ENCODE peak calls at places on chromosomes 1 and 21, in five cellular contexts. Y is H1, C is GM12878, L is NT2/D1, O is HepG2. W is an unnamed sample.

GRCh38 chr1:112879834-112880233 is 76.2 kb downstream of the SLC16A1 start:
- DNase-seq in C (no peak), L (no peak), O (no peak), Y (no peak), W (no peak)

GRCh38 chr1:12769976-12770505 is 3.5 kb upstream of the PRAMEF12 start:
- DNase-seq in Y (no peak), O (no peak), C (no peak), L (no peak), W (no peak)

GRCh38 chr1:150005606-150006005 is 4.9 kb downstream of the OTUD7B start:
- DNase-seq in O (no peak), C (no peak), L (no peak), Y (no peak), W (no peak)

GRCh38 chr1:95230256-95230655 is 3.8 kb upstream of the RWDD3 start:
- DNase-seq in L (no peak), Y (no peak), O (no peak), C (no peak), W (no peak)

GRCh38 chr21:41640756-41641509 is 125.9 kb downstream of the RIPK4 start:
- DNase-seq in O (no peak), C (no peak), Y (no peak), L (no peak), W (no peak)

GRCh38 chr1:178055093-178055492 is 38.8 kb upstream of the RASAL2 start:
- DNase-seq in Y (no peak), O (peak), C (no peak), L (no peak), W (no peak)

GRCh38 chr1:7406641-7407546 is 364.2 kb upstream of the VAMP3 start:
- DNase-seq in Y (no peak), O (no peak), C (peak), L (no peak), W (no peak)

GRCh38 chr21:29335720-29336119 is 37.0 kb downstream of the BACH1 start:
- DNase-seq in Y (no peak), O (no peak), C (no peak), L (no peak), W (no peak)

GRCh38 chr1:98344726-98345125 is 316.8 kb upstream of the SNX7 start:
- DNase-seq in C (no peak), O (no peak), Y (no peak), L (no peak), W (no peak)

GRCh38 chr1:7300893-7301292 is 470.2 kb upstream of the VAMP3 start:
- DNase-seq in O (peak), Y (no peak), C (no peak), L (no peak), W (no peak)

GRCh38 chr1:217620814-217621213 is 10.1 kb downstream of the GPATCH2 start:
- DNase-seq in Y (no peak), C (peak), L (no peak), O (no peak), W (no peak)

GRCh38 chr1:160682983-160683886 is 28.4 kb downstream of the CD48 start:
- DNase-seq in C (no peak), O (no peak), L (no peak), Y (no peak), W (no peak)

GRCh38 chr1:217153361-217153760 is 430.1 kb upstream of the ESRRG start:
- DNase-seq in C (no peak), Y (no peak), O (no peak), L (no peak), W (no peak)

GRCh38 chr1:10057305-10057704 is 24.5 kb downstream of the UBE4B start:
- DNase-seq in C (no peak), L (no peak), Y (no peak), O (no peak), W (no peak)

GRCh38 chr1:169844941-169845608 is 48.6 kb downstream of the SCYL3 start:
- DNase-seq in L (no peak), C (no peak), O (no peak), Y (no peak), W (no peak)

GRCh38 chr1:65068202-65069011 is 79.6 kb upstream of the AK4 start:
- DNase-seq in O (no peak), Y (no peak), L (no peak), C (no peak), W (no peak)

GRCh38 chr1:147214842-147215539 is 10.1 kb downstream of the FMO5 start:
- DNase-seq in L (no peak), Y (no peak), C (no peak), O (no peak), W (no peak)

GRCh38 chr1:110605901-110606783 is at the start of gene KCNA2:
- DNase-seq in O (no peak), C (no peak), Y (peak), L (peak), W (peak)

GRCh38 chr1:59703226-59703917 is 111.4 kb upstream of the HOOK1 start:
- DNase-seq in O (no peak), C (no peak), Y (no peak), L (no peak), W (no peak)

GRCh38 chr1:51675177-51675780 is 58.4 kb downstream of the OSBPL9 start:
- DNase-seq in Y (no peak), O (no peak), C (no peak), L (no peak), W (no peak)

GRCh38 chr1:98084188-98084587 is 163.4 kb upstream of the DPYD start:
- DNase-seq in C (no peak), O (no peak), Y (no peak), L (no peak), W (no peak)

GRCh38 chr1:32151319-32151787 is 28.1 kb upstream of the TXLNA start:
- DNase-seq in C (no peak), Y (no peak), O (no peak), L (no peak), W (peak)

GRCh38 chr1:21586926-21587601 is 77.8 kb downstream of the ALPL start:
- DNase-seq in C (no peak), L (no peak), Y (no peak), O (peak), W (no peak)

GRCh38 chr1:185795181-185795580 is 61.0 kb downstream of the HMCN1 start:
- DNase-seq in L (no peak), O (no peak), C (no peak), Y (no peak), W (no peak)

GRCh38 chr1:182085726-182086125 is 24.2 kb upstream of the ZNF648 start:
- DNase-seq in O (no peak), C (no peak), Y (no peak), L (no peak), W (no peak)

GRCh38 chr1:1006305-1007159 is 6.6 kb upstream of the HES4 start:
- DNase-seq in C (no peak), Y (no peak), O (peak), L (no peak), W (no peak)

GRCh38 chr1:180848191-180848590 is 64.5 kb upstream of the KIAA1614 start:
- DNase-seq in C (no peak), L (no peak), Y (no peak), O (peak), W (no peak)

GRCh38 chr1:224683981-224684380 is 67.9 kb downstream of the CNIH3 start:
- DNase-seq in L (no peak), C (no peak), Y (no peak), O (no peak), W (no peak)

GRCh38 chr1:158008630-158009029 is 15.2 kb downstream of the KIRREL1 start:
- DNase-seq in C (no peak), Y (no peak), L (no peak), O (no peak), W (no peak)

GRCh38 chr1:54277451-54278355 is 77.7 kb downstream of the MRPL37 start:
- DNase-seq in Y (no peak), C (peak), L (no peak), O (peak), W (no peak)

GRCh38 chr21:28932717-28933116 is 60.0 kb downstream of the LTN1 start:
- DNase-seq in C (no peak), Y (no peak), L (no peak), O (no peak), W (no peak)

GRCh38 chr1:155094622-155094948 is 15.9 kb downstream of the EFNA3 start:
- DNase-seq in O (no peak), C (no peak), L (no peak), Y (no peak), W (no peak)

GRCh38 chr1:155093938-155094621 is 15.4 kb downstream of the EFNA3 start:
- DNase-seq in O (peak), C (no peak), Y (no peak), L (no peak), W (no peak)

GRCh38 chr1:155092131-155092530 is 13.5 kb downstream of the EFNA3 start:
- DNase-seq in O (no peak), L (no peak), Y (no peak), C (no peak), W (no peak)

GRCh38 chr1:155092641-155093040 is 14.0 kb downstream of the EFNA3 start:
- DNase-seq in O (no peak), L (no peak), Y (no peak), C (no peak), W (no peak)

DNA sequence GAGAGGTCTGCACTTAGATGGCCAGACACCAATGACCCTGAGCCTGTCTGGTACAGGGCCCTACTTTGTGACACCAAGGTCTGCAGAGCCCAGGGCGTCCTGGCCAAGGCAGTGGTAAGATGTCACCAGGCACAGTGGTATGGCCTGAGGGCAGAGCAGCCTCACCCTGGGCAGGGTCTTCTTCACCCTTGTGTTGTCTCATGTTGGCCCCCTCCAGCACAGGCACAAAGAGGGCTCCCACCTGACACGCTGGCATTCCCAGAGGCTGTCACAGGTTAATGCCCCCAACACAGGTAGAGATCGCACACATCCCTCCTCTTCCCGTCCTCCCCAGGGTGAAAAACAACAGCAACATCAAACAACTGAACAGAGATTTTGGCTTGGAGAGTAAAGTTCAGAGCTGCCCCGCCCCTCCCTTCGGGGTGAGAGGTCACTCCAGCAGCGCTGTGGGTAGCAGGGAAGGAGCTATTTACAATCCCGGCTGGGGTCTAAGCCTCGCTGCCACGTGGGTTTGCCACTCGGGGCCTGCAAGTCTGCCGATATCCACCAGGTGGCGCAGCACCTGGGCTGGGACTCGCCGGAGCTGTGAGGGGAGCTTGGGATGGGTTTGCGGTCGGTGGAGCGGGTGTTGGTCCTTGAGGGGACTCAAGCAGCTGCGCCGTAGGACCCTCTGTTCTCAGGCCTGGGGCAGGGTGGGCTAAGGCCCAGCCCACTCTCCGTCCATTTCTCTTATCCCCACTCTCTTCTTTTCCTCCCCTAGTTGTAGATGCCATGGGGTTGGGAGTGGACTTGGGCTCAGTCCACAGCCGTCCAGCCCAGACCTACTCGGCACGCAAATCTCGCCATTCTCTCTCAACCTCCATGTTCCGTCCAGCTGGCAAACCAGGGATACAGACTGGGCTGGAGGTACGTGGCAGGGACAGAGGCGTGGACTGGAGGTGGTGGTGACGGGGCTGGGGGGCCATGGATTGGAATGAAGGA is 12.7 kb downstream of the EFNA3 start:
- DNase-seq in O (peak), L (peak), Y (peak), C (no peak), W (peak)
- TF ChIP-seq SUZ12 in O (no peak), L (no peak), Y (no peak), C (no peak), W (no peak)

DNA sequence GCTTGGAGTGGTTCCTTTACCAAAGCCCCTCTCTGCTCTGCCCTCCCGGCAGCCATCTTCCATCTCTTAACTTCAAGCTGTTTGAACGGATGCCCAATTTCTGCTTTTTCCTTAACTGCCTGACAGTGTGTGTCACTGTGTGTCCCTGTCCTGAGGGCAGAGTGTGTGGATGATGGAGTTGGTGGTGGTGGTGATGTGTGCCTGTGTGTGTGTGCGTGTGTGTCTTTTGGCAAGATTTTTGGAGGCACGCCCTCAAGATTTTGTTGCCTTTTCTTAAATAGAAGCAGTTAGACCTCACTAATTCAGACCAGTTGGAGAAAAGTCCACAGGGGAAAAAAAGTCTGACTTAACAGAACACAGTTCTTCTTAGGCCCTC is 30.3 kb downstream of the SERTAD4 start:
- DNase-seq in L (no peak), O (no peak), C (no peak), Y (no peak), W (no peak)
- TF ChIP-seq SUZ12 in L (no peak), O (no peak), C (no peak), Y (no peak), W (no peak)

GRCh38 chr1:83741751-83742150 is 257.2 kb downstream of the TTLL7 start:
- DNase-seq in O (no peak), L (no peak), C (no peak), Y (no peak), W (no peak)

GRCh38 chr1:83747853-83748482 is 251.0 kb downstream of the TTLL7 start:
- DNase-seq in O (peak), Y (no peak), L (no peak), C (no peak), W (no peak)

GRCh38 chr1:83741348-83741747 is 257.6 kb downstream of the TTLL7 start:
- DNase-seq in O (peak), Y (no peak), L (peak), C (no peak), W (no peak)

GRCh38 chr1:83742446-83742845 is 256.5 kb downstream of the TTLL7 start:
- DNase-seq in L (no peak), Y (no peak), C (no peak), O (no peak), W (no peak)

DNA sequence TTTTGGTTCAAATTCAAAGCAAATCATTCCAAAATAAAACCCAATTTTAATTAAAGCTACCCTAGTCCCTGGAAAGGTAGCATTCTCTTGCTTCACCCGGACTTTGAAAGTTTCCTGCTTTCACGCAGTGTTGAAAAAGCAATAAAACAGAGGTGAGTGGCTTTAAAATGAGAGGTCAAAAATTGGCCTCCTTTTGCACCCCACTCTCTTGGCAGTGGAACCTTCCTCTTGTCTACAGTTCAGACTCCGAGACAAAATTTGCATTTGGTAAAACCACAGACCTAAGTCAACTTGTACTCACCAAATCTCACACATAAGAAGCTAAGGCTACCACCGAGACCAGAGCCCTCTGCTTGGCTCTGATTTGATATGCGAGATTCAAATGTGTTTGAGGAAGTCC is 252.7 kb downstream of the TTLL7 start:
- DNase-seq in L (no peak), O (no peak), C (peak), Y (no peak), W (no peak)
- TF ChIP-seq SUZ12 in L (no peak), O (no peak), C (no peak), Y (no peak), W (no peak)

GRCh38 chr1:235486321-235486720 is 17.9 kb downstream of the B3GALNT2 start:
- DNase-seq in C (no peak), O (no peak), L (no peak), Y (no peak), W (peak)
- TF ChIP-seq SUZ12 in C (no peak), O (no peak), L (no peak), Y (no peak), W (no peak)

GRCh38 chr1:226672217-226672838 is 66.8 kb downstream of the ITPKB start:
- DNase-seq in C (no peak), O (no peak), L (no peak), Y (no peak), W (no peak)

GRCh38 chr1:226675720-226676357 is 63.2 kb downstream of the ITPKB start:
- DNase-seq in Y (no peak), L (no peak), O (no peak), C (no peak), W (no peak)

GRCh38 chr1:226676381-226676780 is 62.7 kb downstream of the ITPKB start:
- DNase-seq in C (no peak), Y (no peak), L (no peak), O (no peak), W (no peak)

GRCh38 chr1:226677121-226678020 is 61.7 kb downstream of the ITPKB start:
- DNase-seq in L (no peak), C (no peak), Y (no peak), O (no peak), W (no peak)

DNA sequence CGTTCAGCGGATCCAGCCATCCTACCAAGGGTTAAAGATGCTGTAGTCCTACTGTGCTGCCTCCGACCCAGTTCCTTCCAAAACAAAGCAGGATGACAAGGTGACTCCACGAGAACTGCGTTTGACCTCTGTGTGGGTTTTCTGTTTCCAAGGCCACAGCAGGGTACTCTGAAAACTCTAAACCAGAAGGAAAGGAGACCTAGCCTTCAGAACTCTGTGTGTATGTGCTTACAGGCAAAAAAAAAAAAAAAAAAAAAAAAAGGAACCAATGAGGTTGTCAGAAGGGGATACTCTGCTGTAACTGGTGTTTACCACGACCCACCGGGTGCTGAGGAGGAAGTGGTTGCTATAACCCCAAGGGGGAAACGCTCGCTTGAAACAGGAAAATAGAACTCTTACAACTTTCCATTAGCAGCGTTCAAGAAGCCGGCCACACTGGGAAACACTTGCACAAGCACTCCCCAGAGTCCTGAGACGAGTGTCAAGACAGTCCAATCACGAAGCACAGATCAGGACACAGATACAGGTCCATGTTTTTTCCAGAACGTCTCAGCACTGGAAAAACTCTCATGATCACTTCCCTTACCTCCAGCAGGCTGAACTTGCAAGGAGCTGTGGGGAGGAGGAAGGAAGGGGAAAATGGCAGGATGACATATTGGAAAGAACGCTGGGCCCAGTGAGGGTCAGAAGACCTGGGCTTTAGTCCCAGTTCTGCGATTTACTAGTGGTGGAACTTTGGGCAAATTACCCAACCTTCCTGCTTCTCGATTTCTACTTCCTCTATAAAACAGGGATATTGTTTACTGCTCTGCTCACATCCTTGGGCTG is 64.0 kb downstream of the ITPKB start:
- DNase-seq in C (peak), O (no peak), Y (no peak), L (no peak), W (no peak)
- TF ChIP-seq SUZ12 in C (no peak), O (no peak), Y (no peak), L (no peak), W (no peak)

GRCh38 chr1:23720256-23720995 is 22.8 kb upstream of the ELOA start:
- DNase-seq in Y (no peak), C (peak), O (no peak), L (no peak), W (no peak)
- TF ChIP-seq SUZ12 in Y (no peak), C (no peak), O (no peak), L (no peak), W (no peak)

GRCh38 chr1:197021716-197022115 is 44.4 kb downstream of the CFHR5 start:
- DNase-seq in C (no peak), Y (no peak), L (peak), O (no peak), W (no peak)

GRCh38 chr1:197027359-197027758 is 39.7 kb downstream of the F13B start:
- DNase-seq in Y (no peak), L (no peak), O (no peak), C (no peak), W (no peak)

GRCh38 chr1:197029749-197030148 is 37.3 kb downstream of the F13B start:
- DNase-seq in L (no peak), Y (no peak), O (no peak), C (no peak), W (no peak)

DNA sequence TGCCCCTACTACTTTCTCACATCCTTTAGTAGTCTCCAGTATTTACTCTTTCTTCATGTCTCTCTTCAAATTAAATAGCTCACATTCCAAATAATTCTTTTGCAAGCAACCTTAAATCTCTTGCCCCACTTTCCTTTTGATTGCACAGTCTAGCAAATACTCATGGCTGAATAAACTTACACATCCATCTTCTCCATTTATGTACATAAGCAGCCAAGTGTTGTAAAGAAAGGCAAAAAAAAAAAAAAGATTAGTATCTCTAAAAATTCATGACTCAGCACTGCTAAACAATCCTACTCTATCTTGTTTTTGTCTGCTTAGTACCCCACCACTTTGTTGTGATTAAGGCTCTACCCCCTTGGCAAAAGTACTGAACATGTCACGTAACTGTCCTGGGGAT is 42.6 kb downstream of the F13B start:
- DNase-seq in C (no peak), L (no peak), O (peak), Y (no peak), W (no peak)
- TF ChIP-seq SUZ12 in C (no peak), L (no peak), O (no peak), Y (no peak), W (no peak)

W was measured in HEK293T.